ENCODE peak calls at places on chromosome 6, in seven cellular contexts. One of them, this sample, is unnamed.

GRCh38 chr6:48670546-48670945 is 559.5 kb upstream of the PTCHD4 start:
- DNase-seq in dorsolateral prefrontal cortex: no peak
- DNase-seq in heart right ventricle: no peak
- DNase-seq in adrenal gland: no peak
- DNase-seq in endodermal cell: no peak
- DNase-seq in prostate gland: no peak
- DNase-seq in psoas muscle: no peak
- DNase-seq in this sample: no peak

GRCh38 chr6:142697912-142698311 is 247.1 kb downstream of the HIVEP2 start:
- DNase-seq in dorsolateral prefrontal cortex: no peak
- DNase-seq in endodermal cell: no peak
- DNase-seq in heart right ventricle: no peak
- DNase-seq in adrenal gland: no peak
- DNase-seq in prostate gland: no peak
- DNase-seq in psoas muscle: no peak
- DNase-seq in this sample: peak

GRCh38 chr6:2563635-2564034 is 187.1 kb downstream of the MYLK4 start:
- DNase-seq in prostate gland: no peak
- DNase-seq in heart right ventricle: no peak
- DNase-seq in adrenal gland: no peak
- DNase-seq in endodermal cell: no peak
- DNase-seq in dorsolateral prefrontal cortex: no peak
- DNase-seq in psoas muscle: no peak
- DNase-seq in this sample: no peak

GRCh38 chr6:13463327-13463717 is 24.1 kb downstream of the GFOD1 start:
- DNase-seq in prostate gland: no peak
- DNase-seq in heart right ventricle: no peak
- DNase-seq in dorsolateral prefrontal cortex: no peak
- DNase-seq in endodermal cell: no peak
- DNase-seq in psoas muscle: no peak
- DNase-seq in adrenal gland: no peak
- DNase-seq in this sample: no peak

GRCh38 chr6:133591330-133591729 is 297.6 kb upstream of the TCF21 start:
- DNase-seq in prostate gland: no peak
- DNase-seq in psoas muscle: no peak
- DNase-seq in dorsolateral prefrontal cortex: no peak
- DNase-seq in heart right ventricle: no peak
- DNase-seq in adrenal gland: no peak
- DNase-seq in endodermal cell: no peak
- DNase-seq in this sample: no peak

GRCh38 chr6:3654898-3655297 is 96.6 kb downstream of the PXDC1 start:
- DNase-seq in prostate gland: no peak
- DNase-seq in psoas muscle: no peak
- DNase-seq in heart right ventricle: no peak
- DNase-seq in dorsolateral prefrontal cortex: no peak
- DNase-seq in endodermal cell: no peak
- DNase-seq in adrenal gland: no peak
- DNase-seq in this sample: no peak

GRCh38 chr6:147179809-147180208 is 24.4 kb upstream of the STXBP5 start:
- DNase-seq in heart right ventricle: no peak
- DNase-seq in adrenal gland: no peak
- DNase-seq in dorsolateral prefrontal cortex: no peak
- DNase-seq in endodermal cell: no peak
- DNase-seq in psoas muscle: no peak
- DNase-seq in prostate gland: no peak
- DNase-seq in this sample: no peak

GRCh38 chr6:18016133-18016532 is 28.7 kb upstream of the KIF13A start:
- DNase-seq in prostate gland: no peak
- DNase-seq in endodermal cell: peak
- DNase-seq in heart right ventricle: no peak
- DNase-seq in dorsolateral prefrontal cortex: no peak
- DNase-seq in adrenal gland: no peak
- DNase-seq in psoas muscle: no peak
- DNase-seq in this sample: no peak

GRCh38 chr6:140623498-140623897 is 1249.0 kb upstream of the CITED2 start:
- DNase-seq in prostate gland: no peak
- DNase-seq in endodermal cell: no peak
- DNase-seq in adrenal gland: no peak
- DNase-seq in heart right ventricle: no peak
- DNase-seq in dorsolateral prefrontal cortex: no peak
- DNase-seq in psoas muscle: no peak
- DNase-seq in this sample: peak

GRCh38 chr6:25199544-25199943 is 79.6 kb upstream of the CARMIL1 start:
- DNase-seq in heart right ventricle: no peak
- DNase-seq in endodermal cell: no peak
- DNase-seq in adrenal gland: no peak
- DNase-seq in dorsolateral prefrontal cortex: no peak
- DNase-seq in prostate gland: no peak
- DNase-seq in psoas muscle: no peak
- DNase-seq in this sample: no peak

GRCh38 chr6:44201200-44201599 is 15.5 kb upstream of the MYMX start:
- DNase-seq in prostate gland: no peak
- DNase-seq in psoas muscle: no peak
- DNase-seq in adrenal gland: no peak
- DNase-seq in endodermal cell: peak
- DNase-seq in heart right ventricle: no peak
- DNase-seq in dorsolateral prefrontal cortex: no peak
- DNase-seq in this sample: no peak

GRCh38 chr6:4664117-4664626 is 112.0 kb upstream of the CDYL start:
- DNase-seq in adrenal gland: no peak
- DNase-seq in dorsolateral prefrontal cortex: peak
- DNase-seq in heart right ventricle: peak
- DNase-seq in psoas muscle: peak
- DNase-seq in prostate gland: no peak
- DNase-seq in endodermal cell: no peak
- DNase-seq in this sample: no peak

GRCh38 chr6:57242505-57242904 is 20.4 kb upstream of the RAB23 start:
- DNase-seq in psoas muscle: no peak
- DNase-seq in adrenal gland: no peak
- DNase-seq in prostate gland: no peak
- DNase-seq in heart right ventricle: no peak
- DNase-seq in endodermal cell: no peak
- DNase-seq in dorsolateral prefrontal cortex: no peak
- DNase-seq in this sample: peak

GRCh38 chr6:150937126-150937906 is 71.8 kb downstream of the MTHFD1L start:
- DNase-seq in heart right ventricle: no peak
- DNase-seq in prostate gland: no peak
- DNase-seq in dorsolateral prefrontal cortex: no peak
- DNase-seq in psoas muscle: peak
- DNase-seq in adrenal gland: no peak
- DNase-seq in endodermal cell: no peak
- DNase-seq in this sample: no peak

GRCh38 chr6:64831680-64832079 is 875.3 kb downstream of the EYS start:
- DNase-seq in heart right ventricle: no peak
- DNase-seq in prostate gland: no peak
- DNase-seq in adrenal gland: no peak
- DNase-seq in endodermal cell: no peak
- DNase-seq in dorsolateral prefrontal cortex: no peak
- DNase-seq in psoas muscle: no peak
- DNase-seq in this sample: no peak

GRCh38 chr6:5246870-5247161 is 13.9 kb downstream of the LYRM4 start:
- DNase-seq in heart right ventricle: no peak
- DNase-seq in adrenal gland: no peak
- DNase-seq in psoas muscle: no peak
- DNase-seq in prostate gland: no peak
- DNase-seq in endodermal cell: no peak
- DNase-seq in dorsolateral prefrontal cortex: no peak
- DNase-seq in this sample: peak

GRCh38 chr6:35483490-35483889 is 13.4 kb downstream of the TEAD3 start:
- DNase-seq in prostate gland: no peak
- DNase-seq in psoas muscle: no peak
- DNase-seq in dorsolateral prefrontal cortex: no peak
- DNase-seq in adrenal gland: no peak
- DNase-seq in endodermal cell: peak
- DNase-seq in heart right ventricle: no peak
- DNase-seq in this sample: no peak

GRCh38 chr6:26659042-26659359 is 545 bp downstream of the ZNF322 start:
- DNase-seq in adrenal gland: no peak
- DNase-seq in endodermal cell: no peak
- DNase-seq in dorsolateral prefrontal cortex: no peak
- DNase-seq in prostate gland: no peak
- DNase-seq in psoas muscle: no peak
- DNase-seq in heart right ventricle: no peak
- DNase-seq in this sample: no peak
- H3K27ac ChIP-seq in adrenal gland: peak
- H3K27ac ChIP-seq in endodermal cell: no peak
- H3K27ac ChIP-seq in dorsolateral prefrontal cortex: peak
- H3K27ac ChIP-seq in prostate gland: peak
- H3K27ac ChIP-seq in psoas muscle: peak
- H3K27ac ChIP-seq in heart right ventricle: peak
- H3K27ac ChIP-seq in this sample: peak

DNA sequence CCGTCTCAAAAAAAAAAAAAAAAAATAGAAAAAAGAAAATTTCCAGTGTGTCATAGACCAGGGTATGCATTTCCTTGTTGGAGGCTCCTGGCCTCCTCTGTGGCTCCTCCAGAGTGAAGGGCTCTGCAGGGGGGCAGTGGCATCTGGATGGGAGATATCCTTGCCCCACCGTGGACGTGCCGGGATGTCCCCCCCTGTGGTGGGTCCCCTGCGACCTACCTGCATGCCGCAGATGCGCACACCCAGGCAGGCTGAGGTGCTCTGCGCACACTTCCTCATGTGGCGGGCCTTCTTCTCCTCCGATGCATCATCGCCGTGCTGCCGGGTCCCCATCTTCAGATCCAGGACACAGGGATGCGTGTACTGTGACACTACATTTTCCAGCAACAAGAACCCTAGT is 13.7 kb upstream of the UQCC2 start:
- DNase-seq in adrenal gland: no peak
- DNase-seq in prostate gland: no peak
- DNase-seq in dorsolateral prefrontal cortex: no peak
- DNase-seq in endodermal cell: no peak
- DNase-seq in psoas muscle: no peak
- DNase-seq in heart right ventricle: no peak
- DNase-seq in this sample: no peak
- H3K27ac ChIP-seq in adrenal gland: no peak
- H3K27ac ChIP-seq in prostate gland: no peak
- H3K27ac ChIP-seq in dorsolateral prefrontal cortex: no peak
- H3K27ac ChIP-seq in endodermal cell: no peak
- H3K27ac ChIP-seq in psoas muscle: no peak
- H3K27ac ChIP-seq in heart right ventricle: no peak
- H3K27ac ChIP-seq in this sample: no peak

GRCh38 chr6:83431545-83432165 is 804 bp upstream of the ME1 start:
- DNase-seq in psoas muscle: peak
- DNase-seq in adrenal gland: peak
- DNase-seq in dorsolateral prefrontal cortex: no peak
- DNase-seq in endodermal cell: no peak
- DNase-seq in heart right ventricle: no peak
- DNase-seq in prostate gland: no peak
- DNase-seq in this sample: no peak
- H3K27ac ChIP-seq in psoas muscle: peak
- H3K27ac ChIP-seq in adrenal gland: peak
- H3K27ac ChIP-seq in dorsolateral prefrontal cortex: peak
- H3K27ac ChIP-seq in endodermal cell: no peak
- H3K27ac ChIP-seq in heart right ventricle: peak
- H3K27ac ChIP-seq in prostate gland: peak
- H3K27ac ChIP-seq in this sample: peak

DNA sequence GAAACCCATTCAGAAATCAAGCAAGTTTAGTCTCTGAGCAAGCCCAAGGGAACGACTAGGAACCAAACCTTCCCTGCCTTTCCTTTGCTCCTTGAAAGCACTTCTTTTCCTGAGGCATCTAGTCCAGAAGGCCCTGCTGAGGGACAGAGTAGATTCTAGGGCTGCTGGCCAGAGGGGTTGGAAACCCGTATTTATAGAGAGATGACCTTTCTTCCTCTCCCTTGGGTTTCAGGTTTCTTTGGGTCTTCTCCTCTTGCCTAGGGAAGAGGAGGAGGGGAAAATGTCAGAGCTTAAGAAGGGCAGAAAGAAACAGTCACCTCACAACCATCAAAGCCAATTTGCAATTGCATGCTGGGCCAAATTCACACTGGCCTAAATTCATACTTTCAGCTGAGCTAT is 5.8 kb downstream of the APOBEC2 start:
- DNase-seq in psoas muscle: no peak
- DNase-seq in dorsolateral prefrontal cortex: no peak
- DNase-seq in adrenal gland: no peak
- DNase-seq in heart right ventricle: no peak
- DNase-seq in prostate gland: no peak
- DNase-seq in endodermal cell: no peak
- DNase-seq in this sample: no peak
- H3K27ac ChIP-seq in psoas muscle: peak
- H3K27ac ChIP-seq in dorsolateral prefrontal cortex: no peak
- H3K27ac ChIP-seq in adrenal gland: no peak
- H3K27ac ChIP-seq in heart right ventricle: peak
- H3K27ac ChIP-seq in prostate gland: no peak
- H3K27ac ChIP-seq in endodermal cell: no peak
- H3K27ac ChIP-seq in this sample: no peak

GRCh38 chr6:84228198-84228543 is 728 bp upstream of the CEP162 start:
- DNase-seq in psoas muscle: no peak
- DNase-seq in adrenal gland: no peak
- DNase-seq in prostate gland: no peak
- DNase-seq in heart right ventricle: no peak
- DNase-seq in dorsolateral prefrontal cortex: no peak
- DNase-seq in endodermal cell: no peak
- DNase-seq in this sample: no peak

GRCh38 chr6:84224251-84224650 is 3.2 kb downstream of the CEP162 start:
- DNase-seq in heart right ventricle: no peak
- DNase-seq in psoas muscle: no peak
- DNase-seq in dorsolateral prefrontal cortex: no peak
- DNase-seq in adrenal gland: no peak
- DNase-seq in prostate gland: no peak
- DNase-seq in endodermal cell: no peak
- DNase-seq in this sample: no peak

GRCh38 chr6:84222426-84222825 is 5.0 kb downstream of the CEP162 start:
- DNase-seq in adrenal gland: no peak
- DNase-seq in psoas muscle: no peak
- DNase-seq in dorsolateral prefrontal cortex: no peak
- DNase-seq in prostate gland: no peak
- DNase-seq in heart right ventricle: no peak
- DNase-seq in endodermal cell: no peak
- DNase-seq in this sample: no peak

GRCh38 chr6:84227434-84228197 is at the start of gene CEP162:
- DNase-seq in adrenal gland: peak
- DNase-seq in dorsolateral prefrontal cortex: peak
- DNase-seq in endodermal cell: peak
- DNase-seq in heart right ventricle: peak
- DNase-seq in psoas muscle: peak
- DNase-seq in prostate gland: peak
- DNase-seq in this sample: peak

GRCh38 chr6:84227044-84227433 is 404 bp downstream of the CEP162 start:
- DNase-seq in heart right ventricle: no peak
- DNase-seq in endodermal cell: no peak
- DNase-seq in psoas muscle: no peak
- DNase-seq in adrenal gland: peak
- DNase-seq in prostate gland: no peak
- DNase-seq in dorsolateral prefrontal cortex: no peak
- DNase-seq in this sample: no peak
- H3K27ac ChIP-seq in heart right ventricle: peak
- H3K27ac ChIP-seq in endodermal cell: peak
- H3K27ac ChIP-seq in psoas muscle: peak
- H3K27ac ChIP-seq in adrenal gland: peak
- H3K27ac ChIP-seq in prostate gland: peak
- H3K27ac ChIP-seq in dorsolateral prefrontal cortex: peak
- H3K27ac ChIP-seq in this sample: peak